ENCODE peak calls at places on chromosomes 12 and 14, in five cellular contexts. J is IMR-90, E is neuronal stem cell, L is mesenchymal stem cell, V is H9. G is an unnamed sample.

GRCh38 chr12:129840145-129840884 is 63.5 kb downstream of the TMEM132D start:
- DNase-seq in E (no peak), J (no peak), V (no peak), L (no peak), G (no peak)

GRCh38 chr12:60194682-60195081 is 598.9 kb downstream of the SLC16A7 start:
- DNase-seq in E (no peak), J (peak), V (no peak), L (peak), G (no peak)

GRCh38 chr12:113030875-113031525 is 25.5 kb upstream of the DTX1 start:
- DNase-seq in V (peak), J (peak), L (peak), E (peak), G (peak)

GRCh38 chr12:13318231-13319015 is 121.9 kb downstream of the EMP1 start:
- DNase-seq in V (no peak), J (no peak), E (no peak), L (no peak), G (no peak)

GRCh38 chr14:89351958-89352404 is 65.1 kb downstream of the FOXN3 start:
- DNase-seq in L (peak), J (no peak), V (no peak), E (no peak), G (peak)

GRCh38 chr12:105189293-105189692 is 46.7 kb downstream of the APPL2 start:
- DNase-seq in J (no peak), L (no peak), E (no peak), V (no peak), G (no peak)

GRCh38 chr14:95269493-95269892 is 50.2 kb downstream of the CLMN start:
- DNase-seq in E (no peak), J (no peak), V (no peak), L (no peak), G (no peak)

GRCh38 chr14:105846312-105846711 is 319.9 kb downstream of the TMEM121 start:
- DNase-seq in J (no peak), E (no peak), V (no peak), L (no peak), G (no peak)

GRCh38 chr12:40144023-40144422 is 38.1 kb upstream of the SLC2A13 start:
- DNase-seq in E (no peak), J (no peak), L (no peak), V (no peak), G (no peak)

GRCh38 chr14:104797112-104798044 is 1.8 kb upstream of the AKT1 start:
- DNase-seq in V (no peak), L (peak), J (no peak), E (no peak), G (no peak)

GRCh38 chr12:89991807-89992206 is 283.2 kb upstream of the ATP2B1 start:
- DNase-seq in L (no peak), V (no peak), J (no peak), E (no peak), G (no peak)

GRCh38 chr12:89994901-89995300 is 286.3 kb upstream of the ATP2B1 start:
- DNase-seq in V (no peak), L (no peak), E (no peak), J (no peak), G (no peak)

GRCh38 chr12:89993632-89994031 is 285.0 kb upstream of the ATP2B1 start:
- DNase-seq in V (no peak), J (no peak), L (no peak), E (no peak), G (no peak)

GRCh38 chr12:89995870-89996269 is 287.2 kb upstream of the ATP2B1 start:
- DNase-seq in L (peak), V (no peak), E (no peak), J (peak), G (no peak)

DNA sequence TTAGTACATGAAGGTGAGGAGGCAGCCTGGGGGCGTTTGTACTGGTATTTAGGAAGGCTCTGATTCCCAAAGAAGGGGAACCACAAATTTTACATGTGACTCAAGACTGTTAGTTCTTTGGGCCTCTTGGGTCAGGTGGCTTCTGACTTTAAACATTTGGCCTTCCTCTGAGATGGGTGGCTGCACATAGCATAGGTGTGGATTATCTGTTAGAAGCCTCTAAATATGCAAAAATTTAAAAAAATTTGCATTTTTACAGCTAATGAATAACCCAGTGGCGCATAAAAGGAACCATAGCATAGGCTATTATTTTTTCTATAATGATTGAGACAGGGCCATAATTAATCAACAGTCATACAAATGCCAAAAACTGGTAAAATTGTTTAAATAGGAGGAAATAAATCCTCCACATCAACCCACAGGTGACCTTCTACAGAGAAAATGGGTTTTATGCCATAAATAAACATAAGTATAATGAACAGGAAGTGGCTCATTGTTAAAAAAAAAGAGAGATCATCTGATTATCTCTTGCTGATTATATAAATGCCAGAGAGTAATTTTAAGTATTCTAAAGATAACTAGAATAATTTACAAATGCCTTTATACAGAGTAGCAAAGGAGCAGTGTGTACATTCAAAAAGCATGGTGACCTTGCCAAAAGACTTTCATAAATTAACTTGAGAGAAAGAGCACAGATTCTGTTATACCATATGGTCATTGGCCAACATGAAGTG is 284.2 kb upstream of the ATP2B1 start:
- DNase-seq in L (peak), E (no peak), V (no peak), J (no peak), G (no peak)
- H2BK15ac ChIP-seq in L (no peak), E (no peak), V (no peak), J (no peak), G (no peak)

GRCh38 chr12:128091101-128091795 is 175.7 kb upstream of the TMEM132C start:
- DNase-seq in L (peak), V (peak), J (no peak), E (peak), G (no peak)
- H2AFZ ChIP-seq in L (no peak), V (no peak), J (no peak), E (no peak), G (no peak)

GRCh38 chr14:63524537-63525155 is 18.5 kb downstream of the PPP2R5E start:
- DNase-seq in L (no peak), J (no peak), E (no peak), V (no peak), G (no peak)
- H3K4ac ChIP-seq in L (no peak), J (no peak), E (no peak), V (no peak), G (no peak)

GRCh38 chr14:93136009-93136408 is 20.3 kb upstream of the ITPK1 start:
- DNase-seq in J (no peak), V (no peak), L (no peak), E (no peak), G (no peak)
- H2BK15ac ChIP-seq in J (no peak), V (no peak), L (no peak), E (no peak), G (no peak)

GRCh38 chr14:32059702-32060101 is 17.4 kb upstream of the ARHGAP5 start:
- DNase-seq in E (no peak), V (no peak), J (no peak), L (no peak), G (no peak)
- H2AFZ ChIP-seq in E (no peak), V (no peak), J (no peak), L (no peak), G (peak)

GRCh38 chr14:68662395-68662794 is 130.5 kb downstream of the ZFP36L1 start:
- DNase-seq in J (peak), V (no peak), E (no peak), L (no peak), G (no peak)

GRCh38 chr14:68663385-68664076 is 129.3 kb downstream of the ZFP36L1 start:
- DNase-seq in J (peak), V (no peak), E (no peak), L (no peak), G (no peak)

GRCh38 chr14:68665792-68666195 is 127.1 kb downstream of the ZFP36L1 start:
- DNase-seq in V (no peak), L (no peak), E (no peak), J (no peak), G (no peak)

GRCh38 chr14:68665116-68665515 is 127.8 kb downstream of the ZFP36L1 start:
- DNase-seq in L (no peak), J (peak), E (no peak), V (no peak), G (no peak)

DNA sequence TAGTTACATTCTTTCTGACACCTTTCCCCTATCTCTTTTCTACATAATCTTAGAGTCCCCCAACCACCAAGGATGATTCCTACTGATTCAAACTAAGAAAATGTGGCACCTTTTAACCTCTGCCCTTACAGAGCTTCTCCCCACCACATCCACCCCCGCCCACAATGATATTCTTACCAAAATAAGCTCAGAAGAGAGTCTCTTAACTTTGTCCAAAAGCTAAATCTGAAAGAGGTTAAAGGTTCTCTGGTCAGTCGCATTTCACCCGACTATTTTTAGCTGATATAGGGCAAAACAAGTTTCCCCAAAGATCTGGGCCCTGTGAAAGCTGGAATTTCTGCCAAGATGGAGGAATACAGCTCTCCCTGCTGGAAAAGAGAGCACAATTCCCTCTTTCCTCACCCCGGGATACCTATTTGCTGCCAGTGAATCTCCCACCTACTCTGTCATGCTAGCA is 128.6 kb downstream of the ZFP36L1 start:
- DNase-seq in J (peak), V (no peak), E (no peak), L (no peak), G (no peak)
- H3K4ac ChIP-seq in J (peak), V (no peak), E (no peak), L (peak), G (no peak)

DNA sequence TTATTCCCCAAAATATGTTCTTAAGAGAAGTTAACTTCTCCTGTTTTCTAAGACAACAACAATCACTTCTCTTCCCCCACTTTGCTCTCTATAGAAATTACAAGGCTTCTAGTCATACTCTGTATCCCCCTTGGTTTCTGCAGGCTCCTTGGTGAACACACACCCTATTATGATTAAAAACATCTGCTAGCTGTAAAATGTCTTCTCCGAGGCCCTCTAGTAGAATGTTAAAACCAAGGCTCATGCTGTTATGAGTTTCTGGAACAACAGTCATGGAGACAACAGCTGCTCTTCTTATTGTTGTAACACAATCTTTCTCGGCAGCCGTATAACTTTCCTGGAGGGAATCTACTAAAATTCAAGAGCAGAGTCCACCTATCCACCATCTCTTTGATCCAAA is 397.5 kb upstream of the CCDC196 start:
- DNase-seq in L (no peak), J (no peak), E (no peak), V (no peak), G (no peak)
- H2BK15ac ChIP-seq in L (no peak), J (no peak), E (no peak), V (no peak), G (no peak)

DNA sequence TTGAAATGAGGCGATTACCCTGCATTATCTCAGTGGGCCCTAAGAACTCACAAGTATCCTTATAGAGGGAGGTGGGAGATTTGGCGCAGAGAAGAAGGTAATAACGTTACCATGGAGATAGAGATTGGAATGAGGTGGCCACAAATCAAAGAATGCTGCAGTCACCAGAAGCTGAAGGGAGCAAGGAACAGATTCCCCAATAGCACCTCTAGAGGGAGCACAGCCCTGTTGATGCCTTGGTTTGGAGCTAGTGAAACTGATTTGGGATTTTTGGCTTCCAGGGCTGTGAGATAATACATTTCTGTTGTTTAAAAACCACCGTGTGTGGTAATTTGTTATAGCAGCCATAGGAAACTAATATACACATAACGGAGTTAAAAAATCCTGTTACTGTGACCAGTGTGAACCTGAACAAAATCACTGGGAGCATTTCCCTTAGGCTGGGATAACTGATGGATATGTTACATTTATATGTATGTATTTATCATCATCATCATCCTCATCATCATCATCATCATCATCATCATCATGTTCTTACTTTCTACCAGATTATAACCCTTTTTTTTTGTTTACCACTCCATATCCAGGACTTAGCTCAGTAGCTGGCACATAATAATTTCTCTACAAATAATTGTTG is 100.3 kb downstream of the LIN7A start:
- DNase-seq in J (peak), V (peak), L (peak), E (peak), G (peak)
- H2AFZ ChIP-seq in J (no peak), V (no peak), L (no peak), E (no peak), G (no peak)

GRCh38 chr12:106986135-106986534 is 811 bp downstream of the MTERF2 start:
- DNase-seq in E (no peak), L (no peak), J (no peak), V (no peak), G (no peak)
- H3K4ac ChIP-seq in E (no peak), L (peak), J (no peak), V (no peak), G (no peak)

GRCh38 chr14:52020315-52020714 is 31.0 kb downstream of the RTRAF start:
- DNase-seq in E (no peak), V (no peak), J (no peak), L (no peak), G (no peak)
- H2BK15ac ChIP-seq in E (no peak), V (no peak), J (no peak), L (no peak), G (no peak)